ENCODE peak calls at places on chromosome 11, in ten cellular contexts. T is lower leg skin; J is left ventricle myocardium inferior; R is effector memory CD4-positive, alpha-beta T cell; F is psoas muscle; E is AG04449; N is CD8-positive, alpha-beta T cell; I is fibroblast of lung; B is adipocyte; D is prostate gland. U is an unnamed sample.

GRCh38 chr11:117473692-117474091 is 146.0 kb downstream of the CEP164 start:
- DNase-seq in T (no peak), J (no peak), R (no peak), F (no peak), E (no peak), N (no peak), I (no peak), B (no peak), D (no peak), U (no peak)

GRCh38 chr11:76738618-76739220 is 44.4 kb upstream of the TSKU start:
- DNase-seq in T (no peak), J (no peak), R (no peak), F (no peak), E (no peak), N (no peak), I (no peak), B (no peak), D (no peak), U (no peak)

GRCh38 chr11:27473017-27473406 is 422 bp upstream of the LGR4 start:
- DNase-seq in T (no peak), J (no peak), R (no peak), F (no peak), E (no peak), N (no peak), I (no peak), B (peak; percentile 58), D (no peak), U (no peak)

GRCh38 chr11:115078461-115079438 is 400.4 kb downstream of the NXPE2 start:
- DNase-seq in T (no peak), J (no peak), R (no peak), F (no peak), E (no peak), N (no peak), I (no peak), B (no peak), D (no peak), U (no peak)

GRCh38 chr11:15276616-15277015 is 161.9 kb downstream of the INSC start:
- DNase-seq in T (no peak), J (no peak), R (no peak), F (no peak), E (no peak), N (no peak), I (no peak), B (peak; percentile 22), D (no peak), U (no peak)

GRCh38 chr11:116615211-116615865 is 157.4 kb downstream of the BUD13 start:
- DNase-seq in T (no peak), J (no peak), R (no peak), F (no peak), E (no peak), N (no peak), I (no peak), B (no peak), D (no peak), U (no peak)

GRCh38 chr11:32913445-32913844 is 20.8 kb downstream of the QSER1 start:
- DNase-seq in T (no peak), J (no peak), R (no peak), F (no peak), E (no peak), N (no peak), I (no peak), B (no peak), D (no peak), U (no peak)

GRCh38 chr11:70220920-70221319 is 17.8 kb downstream of the FADD start:
- DNase-seq in T (no peak), J (no peak), R (no peak), F (no peak), E (no peak), N (no peak), I (peak; percentile 59), B (no peak), D (no peak), U (no peak)

GRCh38 chr11:27698872-27699241 is 1.4 kb downstream of the BDNF start:
- DNase-seq in T (no peak), J (peak; percentile 79), R (no peak), F (peak; percentile 83), E (peak; percentile 52), N (peak; percentile 43), I (peak; percentile 90), B (peak; percentile 97), D (peak; percentile 60), U (peak; percentile 93)

GRCh38 chr11:61065955-61066638 is 36.2 kb upstream of the CD5 start:
- DNase-seq in T (no peak), J (no peak), R (no peak), F (no peak), E (no peak), N (no peak), I (no peak), B (no peak), D (no peak), U (no peak)

GRCh38 chr11:61059260-61059752 is 43.0 kb upstream of the CD5 start:
- DNase-seq in T (no peak), J (no peak), R (no peak), F (no peak), E (no peak), N (no peak), I (no peak), B (no peak), D (no peak), U (no peak)

GRCh38 chr11:61061081-61061826 is 41.0 kb upstream of the CD5 start:
- DNase-seq in T (no peak), J (no peak), R (peak; percentile 67), F (no peak), E (no peak), N (peak; percentile 71), I (peak; percentile 30), B (peak; percentile 10), D (no peak), U (peak; percentile 28)

GRCh38 chr11:61058583-61059259 is 43.6 kb upstream of the CD5 start:
- DNase-seq in T (no peak), J (no peak), R (no peak), F (no peak), E (no peak), N (no peak), I (no peak), B (no peak), D (no peak), U (no peak)

GRCh38 chr11:61062181-61062955 is 39.9 kb upstream of the CD5 start:
- DNase-seq in T (no peak), J (no peak), R (no peak), F (no peak), E (no peak), N (no peak), I (no peak), B (no peak), D (no peak), U (no peak)
- H3K4me3 ChIP-seq in T (no peak overlapping the region), J (no peak overlapping the region), R (no peak overlapping the region), F (no peak overlapping the region), E (no peak overlapping the region), N (no peak overlapping the region), I (no peak overlapping the region), B (no peak overlapping the region), D (no peak overlapping the region), U (no peak overlapping the region)

GRCh38 chr11:75553182-75553581 is 8.9 kb upstream of the SERPINH1 start:
- DNase-seq in T (no peak), J (no peak), R (no peak), F (no peak), E (no peak), N (no peak), I (no peak), B (no peak), D (no peak), U (no peak)

GRCh38 chr11:75549370-75549958 is 12.6 kb upstream of the SERPINH1 start:
- DNase-seq in T (no peak), J (no peak), R (no peak), F (no peak), E (no peak), N (no peak), I (no peak), B (no peak), D (no peak), U (no peak)

GRCh38 chr11:75547617-75548054 is 14.4 kb upstream of the SERPINH1 start:
- DNase-seq in T (no peak), J (peak; percentile 61), R (no peak), F (peak; percentile 76), E (no peak), N (peak; percentile 35), I (peak; percentile 58), B (peak; percentile 90), D (peak; percentile 48), U (peak; percentile 52)

GRCh38 chr11:75547177-75547576 is 14.9 kb upstream of the SERPINH1 start:
- DNase-seq in T (no peak), J (no peak), R (no peak), F (no peak), E (no peak), N (no peak), I (no peak), B (no peak), D (no peak), U (no peak)

DNA sequence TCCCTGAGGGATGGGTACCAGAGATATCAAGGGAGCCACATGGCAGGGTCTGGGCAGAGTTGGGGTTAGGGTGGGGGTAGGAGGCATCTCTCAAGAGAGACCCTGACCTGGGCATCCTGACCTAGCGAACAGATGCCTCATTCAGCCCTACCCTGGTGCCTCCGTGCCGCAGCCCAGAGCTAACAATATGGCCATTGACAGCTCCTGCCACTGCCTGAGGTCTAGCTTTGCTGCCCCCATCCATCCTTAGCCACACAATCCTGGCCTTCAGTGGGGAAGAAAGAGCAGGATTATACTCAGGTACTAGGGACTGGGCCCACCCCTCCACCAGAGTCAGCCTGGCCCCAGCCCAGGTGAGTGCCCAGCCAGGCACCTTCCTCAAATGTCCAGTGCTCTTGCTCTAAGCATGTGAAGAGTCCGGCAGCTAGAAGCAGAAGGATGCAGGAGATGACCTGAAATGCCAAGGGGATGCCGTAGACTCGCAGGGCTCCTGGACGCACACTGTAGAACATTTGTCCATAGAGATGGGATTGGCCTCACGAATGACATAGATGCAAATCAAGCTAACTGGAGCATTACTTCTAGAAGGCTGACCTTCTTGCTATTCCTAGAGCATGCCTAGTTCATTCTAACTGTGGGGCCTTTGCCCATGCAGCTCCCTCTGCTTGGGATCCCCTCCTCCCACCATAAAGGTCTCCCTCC is 13.3 kb upstream of the SERPINH1 start:
- DNase-seq in T (no peak), J (no peak), R (no peak), F (no peak), E (no peak), N (no peak), I (no peak), B (no peak), D (no peak), U (no peak)
- H3K4me3 ChIP-seq in T (no peak overlapping the region), J (no peak overlapping the region), R (no peak overlapping the region), F (no peak overlapping the region), E (no peak overlapping the region), N (no peak overlapping the region), I (no peak overlapping the region), B (no peak overlapping the region), D (no peak overlapping the region), U (no peak overlapping the region)

DNA sequence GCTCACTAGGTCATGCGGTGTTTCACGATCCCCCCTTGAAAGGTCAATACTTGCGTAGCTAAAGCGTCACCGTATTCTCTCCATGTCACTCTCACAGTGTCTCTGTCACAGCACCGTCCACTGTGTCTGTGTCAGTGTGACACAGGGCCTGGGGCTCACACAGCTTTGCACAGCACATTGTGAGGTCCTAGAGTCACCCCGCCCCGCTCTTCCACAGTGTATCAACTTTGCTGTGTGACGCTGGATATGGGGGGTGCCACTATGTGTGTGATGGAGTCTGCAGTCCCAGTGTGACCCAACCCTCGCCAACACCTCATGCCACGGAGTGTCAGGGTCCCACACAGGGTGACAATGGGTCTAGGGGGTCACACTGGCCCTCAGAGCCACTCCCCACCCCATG is 583 bp downstream of the P4HA3 start:
- DNase-seq in T (no peak), J (no peak), R (no peak), F (no peak), E (no peak), N (no peak), I (no peak), B (no peak), D (no peak), U (no peak)
- H3K4me3 ChIP-seq in T (no peak overlapping the region), J (peak overlapping the region; percentile 69), R (peak overlapping the region; percentile 43), F (peak overlapping the region; percentile 76), E (peak overlapping the region; percentile 59), N (peak overlapping the region; percentile 29), I (peak overlapping the region; percentile 52), B (peak overlapping the region; percentile 78), D (peak overlapping the region; percentile 44), U (peak overlapping the region; percentile 57)

GRCh38 chr11:20013346-20014066 is 146.8 kb downstream of the DBX1 start:
- DNase-seq in T (no peak), J (peak; percentile 35), R (no peak), F (peak; percentile 64), E (no peak), N (no peak), I (peak; percentile 38), B (peak; percentile 9), D (no peak), U (peak; percentile 31)
- H3K4me3 ChIP-seq in T (no peak overlapping the region), J (no peak overlapping the region), R (no peak overlapping the region), F (peak overlapping the region; percentile 44), E (no peak overlapping the region), N (no peak overlapping the region), I (no peak overlapping the region), B (no peak overlapping the region), D (no peak overlapping the region), U (no peak overlapping the region)

U was measured in foreskin fibroblast.